ENCODE peak calls at places on chromosomes 13 and 19, in ten cellular contexts. F is AG04450; C is HFF-Myc; Q is activated CD8-positive, alpha-beta T cell treated with anti-CD3 and anti-CD28 coated beads for 36 hours; I is RWPE1; H is neural crest cell; X is sigmoid colon; K is left ventricle myocardium inferior; U is breast epithelium; A is cardiac fibroblast. N is an unnamed sample.

GRCh38 chr13:114194853-114195252 is 15.8 kb downstream of the CFAP97D2 start:
- DNase-seq in C (no peak), K (no peak), H (no peak), U (no peak), A (no peak), I (no peak), Q (peak), X (no peak), F (no peak), N (no peak)

GRCh38 chr19:41958367-41959055 is 610 bp downstream of the RABAC1 start:
- DNase-seq in A (peak), C (no peak), X (peak), I (peak), K (peak), Q (peak), H (peak), F (peak), U (peak), N (no peak)

GRCh38 chr13:103140001-103140671 is 73.9 kb upstream of the SLC10A2 start:
- DNase-seq in U (no peak), H (no peak), C (peak), Q (peak), A (peak), F (no peak), X (no peak), I (peak), K (no peak), N (no peak)

GRCh38 chr13:50129923-50130685 is 114.9 kb downstream of the KCNRG start:
- DNase-seq in K (peak), F (no peak), H (peak), I (no peak), X (peak), Q (peak), A (peak), C (no peak), U (no peak), N (peak)

GRCh38 chr13:100235311-100235901 is 146.5 kb downstream of the PCCA start:
- DNase-seq in X (no peak), K (no peak), U (no peak), A (peak), I (peak), H (peak), C (peak), F (no peak), Q (peak), N (no peak)

GRCh38 chr19:55255618-55256423 is 3.0 kb downstream of the PPP6R1 start:
- DNase-seq in H (no peak), K (no peak), I (no peak), A (peak), X (no peak), C (no peak), U (no peak), F (no peak), Q (peak), N (no peak)

GRCh38 chr19:17001603-17002183 is 24.9 kb downstream of the CPAMD8 start:
- DNase-seq in X (no peak), Q (no peak), K (no peak), F (no peak), H (no peak), C (no peak), U (no peak), A (no peak), I (no peak), N (no peak)

GRCh38 chr13:88932950-88933349 is 1261.8 kb downstream of the SLITRK5 start:
- DNase-seq in U (no peak), Q (no peak), A (no peak), F (no peak), K (no peak), H (no peak), C (no peak), I (no peak), X (no peak), N (no peak)

GRCh38 chr19:35542209-35542608 is 3.2 kb upstream of the TMEM147 start:
- DNase-seq in A (no peak), K (no peak), H (no peak), X (no peak), I (no peak), Q (no peak), U (no peak), C (no peak), F (no peak), N (no peak)

GRCh38 chr13:113407531-113408393 is 43.8 kb upstream of the GRTP1 start:
- DNase-seq in K (no peak), C (no peak), X (peak), H (no peak), Q (no peak), U (no peak), A (peak), F (no peak), I (no peak), N (peak)

GRCh38 chr19:18294467-18294864 is 13.0 kb upstream of the JUND start:
- DNase-seq in X (no peak), K (no peak), C (no peak), F (no peak), Q (peak), H (no peak), A (no peak), U (no peak), I (peak), N (no peak)

GRCh38 chr13:28609381-28609780 is 49.5 kb upstream of the POMP start:
- DNase-seq in Q (no peak), A (no peak), F (no peak), I (no peak), U (no peak), C (no peak), K (no peak), X (no peak), H (no peak), N (no peak)

GRCh38 chr19:11747277-11747676 is 8.5 kb upstream of the ZNF823 start:
- DNase-seq in H (no peak), I (no peak), U (no peak), K (no peak), C (no peak), Q (no peak), X (no peak), F (no peak), A (no peak), N (no peak)

DNA sequence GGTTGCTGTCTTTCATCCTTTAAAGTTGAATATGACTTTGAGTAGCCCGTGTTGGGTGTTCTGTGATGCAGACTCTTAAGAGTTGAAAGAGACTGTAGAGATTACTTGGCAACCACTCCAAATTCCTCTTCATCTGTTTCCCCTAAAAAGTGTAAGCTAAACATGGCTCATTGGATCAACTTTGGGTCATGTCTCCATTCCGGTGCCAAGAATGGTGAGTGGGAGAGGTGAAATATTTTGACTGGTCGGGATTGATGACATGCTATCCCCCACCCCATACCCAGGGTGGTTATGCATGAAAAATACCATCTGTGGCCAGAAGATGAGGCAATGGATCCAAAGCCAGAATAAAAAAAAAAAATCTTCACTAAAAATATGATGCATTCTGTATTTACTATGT is 281.3 kb upstream of the SOX21 start:
- DNase-seq in K (no peak), C (no peak), I (no peak), A (peak), X (no peak), Q (no peak), H (no peak), F (no peak), U (no peak), N (no peak)
- TF ChIP-seq CTCF in K (no peak), C (no peak), I (no peak), A (no peak), X (no peak), Q (no peak), H (no peak), F (no peak), U (no peak), N (peak)

GRCh38 chr13:110925023-110925608 is 10.2 kb upstream of the ANKRD10 start:
- DNase-seq in Q (peak), C (no peak), I (no peak), X (no peak), U (no peak), A (peak), H (peak), K (no peak), F (no peak), N (no peak)
- TF ChIP-seq CTCF in Q (no peak), C (peak), I (no peak), X (no peak), U (no peak), A (no peak), H (peak), K (peak), F (peak), N (peak)

DNA sequence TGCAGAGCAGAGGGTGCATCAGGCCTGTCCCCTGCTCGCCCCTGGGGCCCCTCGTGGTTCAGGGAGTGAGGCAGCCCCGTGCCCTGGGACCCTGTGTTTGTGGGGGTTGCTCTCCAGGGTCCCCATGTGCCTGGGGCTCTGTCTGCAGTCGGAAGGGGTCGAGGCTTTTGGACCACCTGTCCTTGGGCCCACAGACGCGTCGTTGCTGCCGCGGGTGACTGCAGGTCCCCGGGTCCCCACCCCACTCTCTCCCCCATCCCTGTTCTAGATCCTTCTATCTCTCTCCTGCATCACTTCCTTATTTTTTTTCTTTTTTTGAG is 1.9 kb downstream of the PCSK4 start:
- DNase-seq in A (no peak), Q (no peak), F (no peak), H (no peak), C (no peak), U (no peak), I (no peak), X (no peak), K (no peak), N (no peak)
- TF ChIP-seq CTCF in A (no peak), Q (no peak), F (no peak), H (no peak), C (no peak), U (no peak), I (no peak), X (no peak), K (no peak), N (no peak)

DNA sequence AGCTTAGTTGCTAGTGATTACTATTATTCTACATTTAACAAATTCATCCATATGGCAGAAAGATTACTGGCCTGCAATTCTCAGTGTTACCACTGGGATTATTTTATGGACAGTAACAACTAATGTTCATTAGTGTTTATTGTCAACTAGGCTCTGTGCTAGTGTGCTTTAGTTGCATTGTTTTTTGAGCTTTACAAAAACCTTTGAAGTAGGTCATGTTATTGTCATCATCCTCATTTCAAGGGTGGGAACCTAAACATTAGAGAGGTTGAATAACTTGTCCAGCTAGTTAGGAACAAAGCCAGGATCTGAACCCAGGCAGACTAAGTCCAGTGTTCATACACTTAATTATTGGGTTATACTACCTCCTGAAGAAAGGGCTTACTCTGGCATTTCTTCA is 27.8 kb upstream of the TDRD3 start:
- DNase-seq in Q (no peak), A (peak), F (no peak), C (no peak), K (no peak), H (no peak), U (no peak), I (no peak), X (no peak), N (no peak)
- TF ChIP-seq CTCF in Q (peak), A (peak), F (peak), C (peak), K (peak), H (peak), U (peak), I (no peak), X (no peak), N (peak)

GRCh38 chr19:10420444-10421239 is at the start of gene PDE4A:
- DNase-seq in K (no peak), H (no peak), U (no peak), F (no peak), X (no peak), A (peak), I (no peak), C (no peak), Q (peak), N (no peak)
- TF ChIP-seq CTCF in K (peak), H (peak), U (no peak), F (peak), X (no peak), A (peak), I (peak), C (peak), Q (peak), N (peak)

DNA sequence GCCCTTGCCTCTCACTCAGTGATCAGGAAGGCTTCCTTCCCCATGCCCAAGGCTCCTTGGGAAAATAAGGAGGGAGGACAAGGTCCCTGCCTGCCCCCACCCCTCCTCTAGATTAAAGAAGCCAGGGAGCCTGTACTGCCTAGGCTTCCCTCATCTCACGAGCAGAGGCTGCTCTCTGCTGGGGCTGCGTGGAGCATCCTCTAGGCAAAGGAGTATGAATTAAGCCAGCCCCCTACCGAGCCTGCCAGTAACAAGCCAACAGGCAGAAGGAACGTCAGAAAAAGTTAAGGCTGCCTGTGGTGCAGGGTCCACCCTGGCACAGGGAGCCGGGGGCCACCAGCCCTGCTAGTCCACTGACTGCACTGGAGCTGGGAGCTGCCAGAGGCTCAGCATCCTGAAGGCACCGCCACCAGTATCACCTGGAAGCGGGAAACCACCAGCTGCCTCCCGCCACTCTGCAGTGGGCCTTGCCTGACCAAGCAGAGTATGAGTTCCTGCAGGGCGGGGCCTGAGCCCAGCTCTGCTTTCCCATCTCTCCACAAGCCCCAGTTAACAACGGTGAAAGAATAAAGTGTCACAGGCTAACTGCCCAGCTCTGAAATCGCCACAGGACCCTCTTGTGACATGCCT is 6.8 kb downstream of the NAPA start:
- DNase-seq in F (no peak), X (no peak), U (no peak), K (no peak), A (no peak), Q (no peak), H (no peak), I (no peak), C (no peak), N (no peak)
- TF ChIP-seq CTCF in F (no peak), X (no peak), U (no peak), K (no peak), A (no peak), Q (no peak), H (no peak), I (no peak), C (no peak), N (no peak)

N was measured in chondrocyte.